ENCODE peak calls at places on chromosomes 13 and 19, in five cellular contexts. K is GM23248, Q is MM.1S, B is hepatocyte, O is GM23338. J is an unnamed sample. For H3K9me2 and H3K27me3, the result is how much of the 10 kb centered on the place peaks cover.

GRCh38 chr19:58009666-58010301 is 7.2 kb upstream of the ZNF606 start:
- DNase-seq in K (peak), Q (no peak), B (peak), O (peak), J (no peak)

GRCh38 chr13:41588899-41589298 is 131.5 kb downstream of the RGCC start:
- DNase-seq in K (peak), Q (no peak), B (no peak), O (peak), J (peak)

GRCh38 chr19:17205237-17206140 is 9.7 kb upstream of the USE1 start:
- DNase-seq in K (peak), Q (peak), B (peak), O (peak), J (peak)

GRCh38 chr19:50759886-50760285 is 10.4 kb upstream of the GPR32 start:
- DNase-seq in K (peak), Q (peak), B (no peak), O (peak), J (peak)

GRCh38 chr19:11064831-11065303 is 24.4 kb upstream of the LDLR start:
- DNase-seq in K (peak), Q (no peak), B (no peak), O (no peak), J (no peak)

GRCh38 chr19:53158119-53158656 is 665 bp downstream of the ZNF347 start:
- DNase-seq in K (peak), Q (no peak), B (peak), O (peak), J (no peak)

GRCh38 chr13:42110410-42111155 is 62.1 kb downstream of the DGKH start:
- DNase-seq in K (peak), Q (peak), B (peak), O (peak), J (no peak)

GRCh38 chr13:78334059-78334458 is 269.3 kb downstream of the POU4F1 start:
- DNase-seq in K (no peak), Q (no peak), B (no peak), O (peak), J (no peak)

GRCh38 chr13:37811441-37811840 is 58.1 kb downstream of the TRPC4 start:
- DNase-seq in K (peak), Q (no peak), B (no peak), O (no peak), J (no peak)

GRCh38 chr13:93289842-93290241 is 63.2 kb downstream of the GPC6 start:
- DNase-seq in K (peak), Q (no peak), B (no peak), O (no peak), J (no peak)

DNA sequence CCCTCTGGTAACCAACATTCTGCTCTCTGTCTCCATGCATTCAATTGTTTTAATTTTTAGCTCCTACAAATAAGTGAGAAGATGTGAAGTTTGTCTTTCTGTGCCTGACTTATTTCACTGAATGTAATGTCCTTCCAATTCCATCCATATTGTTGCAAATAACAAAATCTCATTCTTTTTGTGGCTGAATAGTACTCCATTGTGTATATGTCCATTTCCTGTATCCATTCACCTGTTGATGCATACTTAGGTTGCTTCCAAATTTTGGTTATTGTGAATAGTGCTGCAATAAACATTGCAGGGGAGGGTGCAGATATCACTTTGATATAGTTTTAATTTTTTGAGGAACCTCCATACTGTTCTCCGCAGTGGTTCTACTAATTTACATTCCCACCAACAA is 2.5 kb upstream of the ZNF284 start:
- DNase-seq in K (no peak), Q (no peak), B (no peak), O (no peak), J (no peak)
- H3K9me2 ChIP-seq in K (under half), Q (under half), B (under half), O (under half), J (under half)

GRCh38 chr19:13576726-13577125 is 70.4 kb upstream of the CACNA1A start:
- DNase-seq in K (no peak), Q (no peak), B (no peak), O (no peak), J (no peak)

GRCh38 chr19:13574933-13575332 is 68.7 kb upstream of the CACNA1A start:
- DNase-seq in K (peak), Q (no peak), B (no peak), O (peak), J (no peak)

DNA sequence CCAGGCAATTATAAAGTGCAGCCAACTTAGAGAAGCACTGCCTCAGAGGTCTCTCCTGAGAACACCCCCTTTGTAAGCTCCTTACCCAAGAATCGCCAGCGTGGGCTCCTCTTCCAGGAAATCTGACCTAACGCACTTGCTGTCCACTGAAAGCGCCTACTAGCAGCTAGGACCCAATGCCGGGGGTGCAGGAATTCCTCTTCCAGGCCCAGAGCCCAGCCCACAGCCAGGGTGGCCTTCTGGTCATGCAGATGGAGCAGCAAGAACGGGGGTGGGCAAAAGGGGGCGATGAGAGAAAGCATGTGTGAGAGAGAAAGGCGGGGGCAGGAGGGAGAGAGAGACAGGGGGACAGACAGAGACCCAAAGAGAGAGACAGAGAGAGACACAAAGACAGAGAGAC is 67.0 kb upstream of the CACNA1A start:
- DNase-seq in K (no peak), Q (no peak), B (no peak), O (peak), J (no peak)
- H3K27me3 ChIP-seq in K (under half), Q (half or more), B (under half), O (under half), J (half or more)

DNA sequence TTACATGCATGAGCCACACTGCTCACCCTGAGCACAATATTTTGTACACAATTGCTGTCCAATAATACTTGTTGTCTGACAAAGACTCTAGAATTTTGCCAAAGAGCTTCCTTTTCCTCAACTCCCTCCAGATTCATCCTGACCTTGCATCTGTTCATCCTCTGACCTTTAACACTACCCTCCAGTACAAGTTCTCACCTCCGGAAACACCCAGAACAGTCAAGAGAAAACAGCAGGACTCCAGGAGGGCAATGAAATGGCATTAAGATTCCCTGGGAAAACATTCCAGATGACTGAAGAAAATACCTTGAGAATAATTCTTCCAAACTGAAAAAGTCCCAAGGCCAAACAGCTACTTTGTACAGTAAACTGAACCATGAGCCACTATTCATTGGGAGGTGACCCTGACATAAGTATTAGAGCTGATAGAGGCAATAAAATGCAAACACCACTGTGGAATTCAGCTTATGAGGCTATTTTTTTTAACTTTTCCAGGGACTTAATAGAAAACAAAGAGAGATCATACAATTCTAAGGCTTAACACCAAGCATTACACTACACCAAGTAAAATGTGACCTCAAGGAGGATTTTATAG is 15.7 kb upstream of the COG3 start:
- DNase-seq in K (no peak), Q (no peak), B (no peak), O (no peak), J (no peak)
- H3K9me2 ChIP-seq in K (under half), Q (under half), B (under half), O (under half), J (under half)

DNA sequence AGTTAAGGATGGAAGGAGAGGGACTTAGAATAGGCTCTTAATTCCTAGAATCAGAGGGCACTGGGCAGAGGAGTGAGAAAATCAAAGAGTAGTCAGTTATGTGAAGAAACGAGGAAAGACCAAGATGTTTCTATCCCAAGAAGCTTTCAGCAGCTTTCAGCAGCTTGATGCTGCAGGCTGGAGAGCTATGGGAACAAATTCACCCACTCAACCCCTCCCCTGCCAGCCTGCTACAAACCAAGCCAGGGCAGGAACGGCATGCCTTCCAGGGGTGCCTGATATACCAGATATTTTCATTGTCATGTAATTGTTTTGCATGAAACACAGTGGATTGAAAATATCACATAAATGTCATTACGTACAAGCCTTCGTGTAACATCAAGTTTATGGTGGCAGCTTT is 262.2 kb downstream of the FGF14 start:
- DNase-seq in K (no peak), Q (no peak), B (no peak), O (no peak), J (no peak)
- H3K27me3 ChIP-seq in K (under half), Q (under half), B (under half), O (under half), J (under half)

DNA sequence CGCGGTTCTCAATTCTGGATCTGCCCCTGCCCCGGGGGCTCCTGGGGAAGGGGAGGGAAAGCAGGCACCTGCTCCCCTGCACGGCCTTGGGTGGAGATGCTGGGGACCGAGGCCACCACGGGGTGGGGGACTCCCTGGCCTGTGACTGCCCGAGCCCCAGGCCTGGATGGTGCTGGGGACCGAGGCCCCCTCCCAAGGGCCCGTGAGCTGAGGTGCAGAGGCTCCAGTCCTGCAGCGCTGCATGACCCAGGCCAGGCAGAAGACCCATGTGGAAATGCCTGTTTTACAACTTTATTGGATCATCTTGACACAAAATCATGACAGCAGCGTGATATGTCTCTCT is 4.0 kb downstream of the IZUMO4 start:
- DNase-seq in K (no peak), Q (no peak), B (no peak), O (no peak), J (no peak)
- H3K9me2 ChIP-seq in K (under half), Q (under half), B (under half), O (under half), J (under half)